ENCODE peak calls at places on chromosomes 3 and 15, in five cellular contexts. V is K562; W is CD8-positive, alpha-beta memory T cell; O is fibroblast of lung; Y is H9. S is an unnamed sample.
A peak's percentile ranks its signal among the peaks of the same experiment; 100 is the strongest.

GRCh38 chr15:37056168-37056893 is 44.0 kb downstream of the MEIS2 start:
- DNase-seq in V (peak; percentile 57), W (no peak), O (peak; percentile 58), Y (no peak), S (no peak)

GRCh38 chr3:32334675-32335074 is 57.0 kb upstream of the CMTM7 start:
- DNase-seq in V (peak; percentile 18), W (peak; percentile 54), O (no peak), Y (peak; percentile 50), S (peak; percentile 38)

GRCh38 chr3:134298281-134298680 is 47.6 kb upstream of the RYK start:
- DNase-seq in V (no peak), W (no peak), O (no peak), Y (no peak), S (no peak)

GRCh38 chr3:126157083-126157768 is 23.2 kb downstream of the ALDH1L1 start:
- DNase-seq in V (no peak), W (peak; percentile 32), O (no peak), Y (no peak), S (no peak)

GRCh38 chr3:170469151-170470062 is 50.7 kb downstream of the CLDN11 start:
- DNase-seq in V (no peak), W (no peak), O (peak; percentile 76), Y (no peak), S (peak; percentile 3)

GRCh38 chr15:68367992-68368391 is 64.0 kb downstream of the ITGA11 start:
- DNase-seq in V (no peak), W (no peak), O (no peak), Y (no peak), S (no peak)

GRCh38 chr3:181722156-181722555 is 10.4 kb downstream of the SOX2 start:
- DNase-seq in V (no peak), W (no peak), O (no peak), Y (no peak), S (no peak)

GRCh38 chr3:123155471-123156011 is 46.2 kb upstream of the SEC22A start:
- DNase-seq in V (no peak), W (no peak), O (no peak), Y (peak; percentile 14), S (no peak)

GRCh38 chr3:113825090-113825489 is 13.5 kb upstream of the GRAMD1C start:
- DNase-seq in V (peak; percentile 6), W (no peak), O (peak; percentile 5), Y (no peak), S (no peak)

GRCh38 chr3:159852256-159852655 is 136.4 kb upstream of the IL12A start:
- DNase-seq in V (no peak), W (no peak), O (no peak), Y (no peak), S (no peak)

GRCh38 chr15:32029409-32029861 is 880 bp upstream of the CHRNA7 start:
- DNase-seq in V (no peak), W (no peak), O (no peak), Y (peak; percentile 71), S (no peak)

GRCh38 chr15:65211157-65211982 is at the start of gene CILP:
- DNase-seq in V (no peak), W (no peak), O (peak; percentile 33), Y (no peak), S (no peak)

GRCh38 chr15:69869291-69869690 is 228.4 kb downstream of the TLE3 start:
- DNase-seq in V (no peak), W (no peak), O (no peak), Y (no peak), S (peak; percentile 38)

GRCh38 chr3:7144696-7145308 is 283.9 kb downstream of the GRM7 start:
- DNase-seq in V (peak; percentile 6), W (no peak), O (peak; percentile 1), Y (peak; percentile 63), S (peak; percentile 29)
- H3K9me3 ChIP-seq in V (peaks cover 4% of the 10 kb centered on the region), W (no peaks in the 10 kb centered on the region), O (no peaks in the 10 kb centered on the region), Y (no peaks in the 10 kb centered on the region), S (no peaks in the 10 kb centered on the region)

GRCh38 chr15:41583795-41584194 is 24.8 kb downstream of the TYRO3 start:
- DNase-seq in V (no peak), W (no peak), O (no peak), Y (no peak), S (peak; percentile 88)

GRCh38 chr15:41584636-41585139 is 25.7 kb downstream of the TYRO3 start:
- DNase-seq in V (no peak), W (no peak), O (no peak), Y (no peak), S (peak; percentile 42)

GRCh38 chr15:41581110-41581509 is 22.1 kb downstream of the TYRO3 start:
- DNase-seq in V (peak; percentile 58), W (no peak), O (no peak), Y (peak; percentile 81), S (peak; percentile 83)

DNA sequence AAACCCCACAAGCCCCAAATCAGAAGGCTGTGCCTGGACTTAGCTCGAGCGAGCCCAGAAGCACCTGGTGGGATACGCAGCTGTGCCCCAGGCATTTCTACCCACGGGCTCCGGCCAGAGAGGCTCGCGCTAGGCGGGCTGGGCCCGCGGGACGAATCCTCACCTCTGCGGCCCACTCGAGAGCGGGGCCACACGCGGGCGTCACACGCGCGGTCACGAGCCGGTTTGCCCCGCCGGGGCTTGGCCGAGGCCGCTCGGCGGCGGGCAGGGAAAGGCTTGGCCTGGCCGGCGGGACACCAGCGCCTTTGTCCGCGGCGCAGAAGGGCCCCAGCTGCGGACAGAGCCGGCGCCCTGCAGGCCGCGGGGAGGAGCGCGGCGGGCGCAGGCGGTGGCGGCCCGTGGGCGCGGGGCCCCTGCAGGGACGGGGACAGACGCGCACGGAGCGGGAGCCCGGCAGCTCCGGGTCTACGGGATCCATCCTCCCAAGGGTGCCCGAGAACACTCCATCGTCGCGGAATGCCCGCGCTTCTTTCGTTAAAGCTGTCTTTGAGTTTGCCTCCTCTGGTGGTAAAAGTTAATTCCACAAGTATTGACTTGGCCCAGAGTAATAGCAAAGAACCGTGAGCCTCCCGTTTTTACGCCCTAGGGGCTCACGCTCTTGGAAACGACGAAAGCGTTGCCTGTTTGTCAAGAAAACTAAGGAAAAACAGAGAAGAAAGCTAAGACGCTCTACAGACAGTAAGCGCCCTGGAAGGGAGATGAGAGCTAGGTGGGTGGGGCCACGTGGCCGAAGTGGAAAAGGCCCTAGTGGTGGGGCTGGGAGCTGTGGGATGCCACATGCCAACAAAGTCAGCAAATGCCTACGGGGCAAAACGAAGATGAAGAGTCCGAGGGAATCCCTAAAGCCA is 26.4 kb downstream of the TYRO3 start:
- DNase-seq in V (no peak), W (peak; percentile 53), O (peak; percentile 61), Y (peak; percentile 53), S (peak; percentile 89)
- H3K9me3 ChIP-seq in V (no peaks in the 10 kb centered on the region), W (no peaks in the 10 kb centered on the region), O (no peaks in the 10 kb centered on the region), Y (no peaks in the 10 kb centered on the region), S (no peaks in the 10 kb centered on the region)

GRCh38 chr3:156142649-156143048 is 22.3 kb downstream of the KCNAB1 start:
- DNase-seq in V (no peak), W (no peak), O (no peak), Y (no peak), S (no peak)

GRCh38 chr3:156135921-156136655 is 15.7 kb downstream of the KCNAB1 start:
- DNase-seq in V (peak; percentile 9), W (no peak), O (no peak), Y (no peak), S (no peak)

GRCh38 chr3:156143136-156143535 is 22.8 kb downstream of the KCNAB1 start:
- DNase-seq in V (no peak), W (no peak), O (no peak), Y (no peak), S (no peak)

DNA sequence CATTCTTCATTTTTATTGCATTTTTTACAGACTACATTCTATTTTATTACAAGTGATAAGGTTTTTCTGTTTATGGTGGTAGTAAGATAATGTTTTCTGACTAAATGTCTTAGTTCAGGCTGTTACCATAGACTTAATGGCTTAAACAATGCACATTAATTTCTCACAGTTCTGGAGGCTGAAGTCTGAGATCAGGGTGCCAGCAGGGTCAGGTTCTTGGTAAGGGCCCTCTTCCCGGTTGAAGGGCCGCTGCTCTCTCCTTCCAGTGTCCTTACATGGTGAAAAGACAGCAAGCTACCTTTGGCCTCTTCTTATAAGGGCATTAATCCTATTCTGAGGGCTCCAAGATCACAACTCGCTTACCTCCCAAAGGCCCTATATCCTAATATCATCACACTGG is 19.8 kb downstream of the KCNAB1 start:
- DNase-seq in V (no peak), W (no peak), O (no peak), Y (no peak), S (no peak)
- H3K9me3 ChIP-seq in V (no peaks in the 10 kb centered on the region), W (no peaks in the 10 kb centered on the region), O (no peaks in the 10 kb centered on the region), Y (no peaks in the 10 kb centered on the region), S (no peaks in the 10 kb centered on the region)

DNA sequence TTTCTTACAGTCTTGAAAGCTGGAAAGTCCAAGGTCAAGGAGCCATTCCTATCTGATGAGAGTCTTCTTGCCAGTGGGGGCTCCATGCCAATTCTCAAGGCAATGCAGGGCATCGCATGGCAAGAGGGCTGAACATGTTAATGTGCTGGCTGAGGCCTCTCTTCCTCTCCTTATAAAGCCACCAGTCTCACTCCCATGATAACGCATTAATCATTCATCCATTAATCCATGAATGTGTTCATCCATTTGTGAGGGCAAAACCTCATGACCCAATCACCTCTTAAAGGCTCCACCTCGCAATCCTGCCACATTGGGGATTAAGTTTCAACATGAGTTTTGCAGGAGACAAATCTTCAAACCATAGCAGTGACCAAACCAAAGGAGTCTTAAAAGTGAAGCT is 118.3 kb downstream of the PROS1 start:
- DNase-seq in V (no peak), W (no peak), O (no peak), Y (no peak), S (no peak)
- H3K9me3 ChIP-seq in V (no peaks in the 10 kb centered on the region), W (no peaks in the 10 kb centered on the region), O (no peaks in the 10 kb centered on the region), Y (peaks cover 49% of the 10 kb centered on the region), S (no peaks in the 10 kb centered on the region)

GRCh38 chr15:50959717-50960116 is 51.2 kb downstream of the AP4E1 start:
- DNase-seq in V (no peak), W (no peak), O (no peak), Y (no peak), S (no peak)
- H3K9me3 ChIP-seq in V (peaks cover 10% of the 10 kb centered on the region), W (peaks cover 28% of the 10 kb centered on the region), O (no peaks in the 10 kb centered on the region), Y (no peaks in the 10 kb centered on the region), S (peaks cover 29% of the 10 kb centered on the region)

DNA sequence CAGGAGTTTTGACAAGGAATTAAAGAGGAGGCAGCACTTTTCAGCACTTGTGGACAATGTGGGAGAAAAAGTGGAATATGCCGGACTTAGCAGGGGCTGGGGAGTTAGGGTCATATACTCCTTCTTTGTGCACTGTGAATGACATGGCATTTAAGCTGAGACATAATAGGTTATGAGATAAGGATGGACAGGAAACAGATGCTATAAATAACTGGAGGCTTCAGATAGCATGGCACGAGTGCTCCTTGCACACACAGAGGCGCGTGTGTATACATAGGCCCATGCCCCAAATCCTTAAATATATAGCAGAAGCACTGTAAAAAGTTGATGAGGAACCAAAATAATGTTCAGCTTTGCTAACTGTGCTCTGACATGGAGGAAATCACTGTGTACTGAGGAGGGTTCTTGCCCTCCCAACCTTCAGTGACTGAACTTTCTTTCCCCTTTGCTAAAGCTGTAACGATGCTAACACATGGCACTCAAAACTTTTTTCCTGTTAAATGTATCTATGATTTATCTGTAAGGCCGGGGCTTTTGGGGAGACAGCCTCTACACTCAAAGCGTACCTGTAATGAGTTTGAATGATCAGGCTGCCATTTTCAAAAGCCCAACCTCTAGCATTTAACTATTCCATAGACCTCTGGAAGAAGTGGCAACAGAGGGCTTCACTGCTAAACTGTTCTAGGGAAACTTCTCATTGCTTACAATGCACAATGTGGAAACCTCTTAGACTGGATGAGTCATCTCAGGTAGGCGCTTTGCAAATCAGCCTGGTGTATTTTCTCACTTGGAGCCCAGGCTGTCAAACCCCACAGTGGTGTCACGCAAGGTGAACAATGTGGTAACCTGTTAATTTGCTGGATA is 784.6 kb downstream of the NR2F2 start:
- DNase-seq in V (no peak), W (no peak), O (no peak), Y (no peak), S (no peak)
- H3K9me3 ChIP-seq in V (no peaks in the 10 kb centered on the region), W (no peaks in the 10 kb centered on the region), O (no peaks in the 10 kb centered on the region), Y (no peaks in the 10 kb centered on the region), S (no peaks in the 10 kb centered on the region)

GRCh38 chr15:25240461-25241021 is 198.3 kb downstream of the UBE3A start:
- DNase-seq in V (no peak), W (peak; percentile 39), O (no peak), Y (no peak), S (no peak)
- H3K9me3 ChIP-seq in V (no peaks in the 10 kb centered on the region), W (no peaks in the 10 kb centered on the region), O (no peaks in the 10 kb centered on the region), Y (peaks cover 55% of the 10 kb centered on the region), S (peaks cover 12% of the 10 kb centered on the region)